ENCODE peak calls at places on chromosomes 12 and 14, in ten cellular contexts. O, J, W, I, K, V, Y, T, S and D are unnamed samples.

GRCh38 chr14:105203057-105203494 is 22.0 kb upstream of the NUDT14 start:
- DNase-seq in K (peak), Y (peak), W (peak), V (peak), J (peak), I (peak), O (peak), T (peak), S (peak), D (peak)

GRCh38 chr12:121610239-121611149 is 15.8 kb upstream of the ORAI1 start:
- DNase-seq in I (no peak), J (no peak), Y (peak), S (no peak), V (no peak), W (no peak), T (no peak), O (no peak), K (no peak), D (no peak)

GRCh38 chr12:55816876-55817351 is 610 bp downstream of the SARNP start:
- DNase-seq in I (no peak), T (no peak), O (no peak), V (no peak), S (no peak), W (no peak), K (no peak), Y (no peak), J (no peak), D (no peak)

GRCh38 chr12:96587691-96588090 is 98.3 kb downstream of the CFAP54 start:
- DNase-seq in O (no peak), T (no peak), J (no peak), I (peak), V (no peak), S (no peak), Y (peak), K (no peak), W (no peak), D (no peak)

GRCh38 chr12:93669452-93669851 is 7.7 kb upstream of the CRADD start:
- DNase-seq in T (no peak), J (no peak), V (no peak), K (no peak), S (no peak), O (no peak), W (no peak), Y (no peak), I (no peak), D (no peak)

GRCh38 chr12:62629413-62629812 is 162.8 kb downstream of the MON2 start:
- DNase-seq in K (no peak), T (no peak), S (no peak), Y (no peak), O (no peak), J (no peak), I (no peak), V (no peak), W (no peak), D (no peak)

GRCh38 chr12:4959381-4959780 is 49.7 kb downstream of the KCNA1 start:
- DNase-seq in T (no peak), V (no peak), Y (no peak), I (no peak), J (no peak), W (no peak), S (no peak), K (no peak), O (no peak), D (no peak)

GRCh38 chr12:89862511-89863331 is 154.1 kb upstream of the ATP2B1 start:
- DNase-seq in J (no peak), O (no peak), K (peak), S (peak), W (no peak), I (no peak), V (peak), T (peak), Y (no peak), D (no peak)

GRCh38 chr12:50822082-50822481 is 20.6 kb upstream of the TMPRSS12 start:
- DNase-seq in Y (no peak), K (no peak), I (no peak), S (no peak), O (no peak), T (no peak), V (no peak), W (no peak), J (no peak), D (no peak)

GRCh38 chr12:51821423-51822260 is 26.9 kb downstream of the FIGNL2 start:
- DNase-seq in T (no peak), J (no peak), Y (no peak), I (no peak), K (no peak), S (no peak), W (no peak), O (no peak), V (peak), D (peak)

GRCh38 chr12:122948605-122949004 is 17.7 kb downstream of the ABCB9 start:
- DNase-seq in S (no peak), Y (no peak), O (no peak), T (no peak), J (no peak), V (no peak), K (no peak), W (no peak), I (no peak), D (no peak)

GRCh38 chr12:14845350-14845750 is 2.0 kb upstream of the ART4 start:
- DNase-seq in K (peak), I (peak), Y (peak), T (peak), W (no peak), O (peak), S (peak), V (peak), J (no peak), D (no peak)

GRCh38 chr14:22131749-22132476 is 457.1 kb downstream of the DAD1 start:
- DNase-seq in S (peak), T (no peak), O (peak), V (no peak), Y (peak), J (no peak), K (no peak), I (no peak), W (no peak), D (no peak)

GRCh38 chr12:132685400-132685799 is 1.7 kb downstream of the POLE start:
- DNase-seq in T (no peak), S (no peak), Y (no peak), I (no peak), J (no peak), V (no peak), W (no peak), K (no peak), O (no peak), D (no peak)

GRCh38 chr14:69375722-69376121 is 22.4 kb downstream of the ERH start:
- DNase-seq in W (no peak), J (no peak), T (no peak), K (no peak), S (no peak), I (no peak), V (no peak), O (no peak), Y (no peak), D (no peak)

GRCh38 chr14:76955575-76956252 is 72.8 kb downstream of the IRF2BPL start:
- DNase-seq in Y (peak), I (peak), O (peak), T (peak), S (peak), W (peak), J (no peak), V (peak), K (no peak), D (peak)

GRCh38 chr12:91326043-91327027 is 143.7 kb upstream of the DCN start:
- DNase-seq in W (peak), S (peak), T (peak), J (no peak), I (peak), V (peak), O (peak), Y (peak), K (peak), D (no peak)

GRCh38 chr12:26995706-26996105 is 18.5 kb downstream of the TM7SF3 start:
- DNase-seq in O (no peak), W (no peak), I (no peak), K (no peak), T (no peak), J (no peak), S (no peak), V (no peak), Y (no peak), D (no peak)

GRCh38 chr14:68495101-68495637 is 297.7 kb downstream of the ZFP36L1 start:
- DNase-seq in Y (no peak), I (no peak), T (no peak), W (peak), V (no peak), S (no peak), J (no peak), O (peak), K (no peak), D (no peak)